ENCODE peak calls at places on chromosomes 3 and 15, in eight cellular contexts. P, C, K, N, E, X, S and A are unnamed samples.

GRCh38 chr3:52986938-52987337 is 58.9 kb downstream of the SFMBT1 start:
- DNase-seq in C (peak; percentile 43), X (no peak), E (no peak), K (no peak), N (no peak), P (peak; percentile 46), S (no peak), A (no peak)

GRCh38 chr3:35187908-35188307 is 451.4 kb upstream of the ARPP21 start:
- DNase-seq in N (no peak), E (no peak), X (no peak), K (no peak), C (no peak), P (no peak), S (no peak), A (no peak)

GRCh38 chr15:30990451-30991300 is 752 bp downstream of the MTMR10 start:
- DNase-seq in S (peak; percentile 27), P (peak; percentile 33), C (peak; percentile 30), E (no peak), K (no peak), X (peak; percentile 33), N (no peak), A (no peak)

GRCh38 chr3:128381609-128382008 is 85.1 kb downstream of the DNAJB8 start:
- DNase-seq in X (no peak), S (no peak), C (no peak), K (no peak), E (no peak), P (no peak), N (no peak), A (no peak)

GRCh38 chr15:69790632-69791031 is 307.1 kb downstream of the TLE3 start:
- DNase-seq in P (no peak), C (no peak), N (no peak), X (no peak), K (no peak), S (no peak), E (no peak), A (no peak)

GRCh38 chr15:25481208-25481862 is 42.5 kb upstream of the UBE3A start:
- DNase-seq in P (no peak), E (no peak), K (peak; percentile 37), X (peak; percentile 8), C (no peak), N (peak; percentile 24), S (no peak), A (no peak)

GRCh38 chr3:153927107-153927506 is 194.1 kb upstream of the ARHGEF26 start:
- DNase-seq in N (no peak), C (peak; percentile 89), K (peak; percentile 77), S (peak; percentile 40), X (no peak), E (no peak), P (peak; percentile 62), A (no peak)

GRCh38 chr15:77944002-77944867 is 133.3 kb downstream of the TBC1D2B start:
- DNase-seq in X (peak; percentile 88), K (peak; percentile 63), E (peak; percentile 90), S (peak; percentile 26), P (peak; percentile 81), C (peak; percentile 77), N (peak; percentile 25), A (peak; percentile 39)

GRCh38 chr3:51932471-51933370 is 9.0 kb downstream of the RRP9 start:
- DNase-seq in X (no peak), N (no peak), C (no peak), S (no peak), E (no peak), P (no peak), K (no peak), A (no peak)

GRCh38 chr3:31399270-31399669 is 133.5 kb upstream of the STT3B start:
- DNase-seq in N (no peak), E (no peak), C (no peak), S (no peak), P (no peak), K (no peak), X (no peak), A (no peak)

GRCh38 chr3:196287066-196287404 is 491 bp downstream of the PCYT1A start:
- DNase-seq in K (peak; percentile 33), E (peak; percentile 40), P (peak; percentile 43), N (no peak), X (no peak), C (peak; percentile 25), S (peak; percentile 27), A (peak; percentile 29)

GRCh38 chr3:127771746-127772145 is 50.6 kb downstream of the MGLL start:
- DNase-seq in C (no peak), E (no peak), N (no peak), S (no peak), K (no peak), P (no peak), X (no peak), A (no peak)

GRCh38 chr3:6994081-6994668 is 133.3 kb downstream of the GRM7 start:
- DNase-seq in C (no peak), X (no peak), E (no peak), N (no peak), S (no peak), P (no peak), K (peak; percentile 21), A (no peak)

GRCh38 chr3:182879031-182879611 is 85.8 kb downstream of the ATP11B start:
- DNase-seq in C (no peak), P (peak; percentile 2), N (no peak), S (no peak), E (no peak), K (no peak), X (no peak), A (no peak)

GRCh38 chr3:18477620-18478019 is 52.5 kb upstream of the SATB1 start:
- DNase-seq in P (no peak), S (no peak), E (no peak), C (no peak), N (no peak), X (no peak), K (no peak), A (no peak)

GRCh38 chr3:40143283-40144090 is 166.0 kb upstream of the EIF1B start:
- DNase-seq in P (peak; percentile 68), C (peak; percentile 42), K (peak; percentile 59), S (no peak), N (no peak), X (no peak), E (no peak), A (no peak)

GRCh38 chr3:9147215-9147895 is 102.1 kb downstream of the SRGAP3 start:
- DNase-seq in S (no peak), P (no peak), K (no peak), C (no peak), N (no peak), X (no peak), E (no peak), A (no peak)

GRCh38 chr3:161177996-161178395 is 43.1 kb upstream of the NMD3 start:
- DNase-seq in E (no peak), P (no peak), C (no peak), N (no peak), X (no peak), S (no peak), K (no peak), A (no peak)